ENCODE peak calls at places on chromosomes 2 and 18, in eight cellular contexts. X is nephron progenitor cell, R is fibroblast of mammary gland, V is B cell, A is astrocyte of the spinal cord, N is transverse colon, P is keratinocyte, U is tibial nerve. H is an unnamed sample.

GRCh38 chr2:241904791-241905710 is 35.5 kb downstream of the RTP5 start:
- DNase-seq in X (no peak), R (no peak), V (no peak), A (no peak), N (no peak), P (no peak), U (no peak), H (no peak)

GRCh38 chr18:44900627-44901026 is 219.9 kb downstream of the SETBP1 start:
- DNase-seq in X (no peak), R (no peak), V (no peak), A (no peak), N (no peak), P (no peak), U (no peak), H (no peak)

GRCh38 chr18:54713386-54713785 is 114.9 kb upstream of the RAB27B start:
- DNase-seq in X (no peak), R (no peak), V (no peak), A (no peak), N (no peak), P (no peak), U (no peak), H (no peak)

GRCh38 chr2:64485961-64486360 is 32.0 kb downstream of the LGALSL start:
- DNase-seq in X (no peak), R (peak), V (no peak), A (no peak), N (peak), P (no peak), U (no peak), H (no peak)

GRCh38 chr2:30548386-30548785 is 101.3 kb downstream of the LCLAT1 start:
- DNase-seq in X (no peak), R (no peak), V (no peak), A (no peak), N (no peak), P (no peak), U (no peak), H (no peak)

GRCh38 chr2:56448403-56448998 is 264.7 kb downstream of the CCDC85A start:
- DNase-seq in X (peak), R (no peak), V (no peak), A (no peak), N (peak), P (no peak), U (no peak), H (no peak)

GRCh38 chr18:70234667-70235459 is 29.4 kb upstream of the RTTN start:
- DNase-seq in X (no peak), R (peak), V (no peak), A (no peak), N (no peak), P (no peak), U (no peak), H (no peak)

GRCh38 chr2:230668184-230668938 is 44.3 kb upstream of the CAB39 start:
- DNase-seq in X (peak), R (peak), V (no peak), A (no peak), N (peak), P (no peak), U (no peak), H (peak)

GRCh38 chr2:10900216-10901109 is 11.3 kb upstream of the KCNF1 start:
- DNase-seq in X (no peak), R (no peak), V (no peak), A (no peak), N (peak), P (no peak), U (no peak), H (peak)

GRCh38 chr18:68284236-68284635 is 430.7 kb downstream of the TMX3 start:
- DNase-seq in X (no peak), R (no peak), V (no peak), A (no peak), N (no peak), P (no peak), U (no peak), H (no peak)

GRCh38 chr18:10401489-10401888 is 52.9 kb upstream of the APCDD1 start:
- DNase-seq in X (peak), R (peak), V (no peak), A (no peak), N (no peak), P (no peak), U (no peak), H (no peak)

GRCh38 chr2:54360055-54360792 is 95.9 kb upstream of the SPTBN1 start:
- DNase-seq in X (no peak), R (peak), V (no peak), A (peak), N (no peak), P (no peak), U (peak), H (no peak)

GRCh38 chr2:11071207-11071606 is 84.1 kb upstream of the SLC66A3 start:
- DNase-seq in X (no peak), R (peak), V (no peak), A (no peak), N (peak), P (no peak), U (no peak), H (no peak)

GRCh38 chr18:35827275-35827929 is 145.1 kb upstream of the RMP24 start:
- DNase-seq in X (no peak), R (no peak), V (no peak), A (no peak), N (no peak), P (no peak), U (no peak), H (no peak)

GRCh38 chr2:7725132-7725849 is 808.1 kb downstream of the RNF144A start:
- DNase-seq in X (no peak), R (peak), V (no peak), A (peak), N (no peak), P (no peak), U (no peak), H (no peak)

GRCh38 chr2:14543284-14543683 is 89.2 kb upstream of the LRATD1 start:
- DNase-seq in X (no peak), R (no peak), V (no peak), A (no peak), N (no peak), P (no peak), U (no peak), H (no peak)

GRCh38 chr2:64780041-64780440 is 126.3 kb upstream of the SERTAD2 start:
- DNase-seq in X (no peak), R (no peak), V (no peak), A (no peak), N (no peak), P (no peak), U (no peak), H (no peak)

GRCh38 chr2:205593891-205594290 is 88.4 kb upstream of the NRP2 start:
- DNase-seq in X (no peak), R (peak), V (no peak), A (no peak), N (no peak), P (no peak), U (no peak), H (no peak)

GRCh38 chr2:165357758-165358157 is 111.7 kb upstream of the CSRNP3 start:
- DNase-seq in X (no peak), R (peak), V (no peak), A (peak), N (no peak), P (peak), U (no peak), H (no peak)

GRCh38 chr2:187986392-187987105 is 305.1 kb upstream of the GULP1 start:
- DNase-seq in X (no peak), R (peak), V (no peak), A (peak), N (no peak), P (peak), U (no peak), H (no peak)

GRCh38 chr2:107556038-107556627 is 270.6 kb upstream of the RGPD4 start:
- DNase-seq in X (no peak), R (no peak), V (no peak), A (no peak), N (no peak), P (no peak), U (no peak), H (no peak)

GRCh38 chr2:126655500-126656310 is at the start of gene GYPC:
- DNase-seq in X (peak), R (peak), V (peak), A (peak), N (peak), P (no peak), U (peak), H (peak)

GRCh38 chr2:9473985-9474360 is 378 bp upstream of the IAH1 start:
- DNase-seq in X (peak), R (peak), V (peak), A (peak), N (peak), P (no peak), U (no peak), H (peak)

GRCh38 chr2:64679673-64680425 is 26.1 kb upstream of the SERTAD2 start:
- DNase-seq in X (no peak), R (no peak), V (no peak), A (no peak), N (no peak), P (no peak), U (no peak), H (no peak)

GRCh38 chr2:191247381-191248057 is 2.3 kb downstream of the MYO1B start:
- DNase-seq in X (no peak), R (peak), V (no peak), A (peak), N (no peak), P (peak), U (no peak), H (no peak)

GRCh38 chr18:22789600-22789999 is 143.5 kb upstream of the RBBP8 start:
- DNase-seq in X (no peak), R (no peak), V (no peak), A (peak), N (no peak), P (no peak), U (no peak), H (no peak)

GRCh38 chr2:75155115-75155514 is 44.2 kb downstream of the TACR1 start:
- DNase-seq in X (no peak), R (peak), V (no peak), A (no peak), N (no peak), P (no peak), U (no peak), H (no peak)

GRCh38 chr2:75153221-75153620 is 46.1 kb downstream of the TACR1 start:
- DNase-seq in X (no peak), R (no peak), V (no peak), A (no peak), N (no peak), P (no peak), U (no peak), H (no peak)

GRCh38 chr2:75162897-75163296 is 36.4 kb downstream of the TACR1 start:
- DNase-seq in X (no peak), R (no peak), V (no peak), A (no peak), N (no peak), P (no peak), U (peak), H (no peak)

DNA sequence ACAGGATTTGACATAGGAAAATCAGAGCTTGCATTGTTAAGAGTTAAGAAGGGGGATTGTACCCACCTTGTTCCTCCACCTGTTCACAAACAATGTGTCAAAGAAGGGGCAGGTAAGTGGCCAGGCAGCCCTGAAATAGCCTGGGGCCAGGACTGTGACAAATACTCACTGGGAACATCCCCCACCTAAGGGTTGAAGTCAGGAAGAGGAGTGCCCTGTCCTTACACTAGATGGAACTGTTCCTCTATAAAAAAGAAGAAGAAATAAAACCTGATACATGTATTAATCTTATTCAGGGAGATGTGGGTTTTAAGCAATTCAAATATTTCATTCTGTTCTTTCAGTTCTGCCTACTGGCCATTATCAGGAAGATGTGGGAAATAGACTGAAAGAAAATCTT is 41.9 kb downstream of the TACR1 start:
- DNase-seq in X (no peak), R (peak), V (no peak), A (no peak), N (no peak), P (no peak), U (no peak), H (peak)
- TF ChIP-seq CTCF in X (no peak), R (peak), V (no peak), A (peak), N (no peak), P (peak), U (no peak), H (peak)

DNA sequence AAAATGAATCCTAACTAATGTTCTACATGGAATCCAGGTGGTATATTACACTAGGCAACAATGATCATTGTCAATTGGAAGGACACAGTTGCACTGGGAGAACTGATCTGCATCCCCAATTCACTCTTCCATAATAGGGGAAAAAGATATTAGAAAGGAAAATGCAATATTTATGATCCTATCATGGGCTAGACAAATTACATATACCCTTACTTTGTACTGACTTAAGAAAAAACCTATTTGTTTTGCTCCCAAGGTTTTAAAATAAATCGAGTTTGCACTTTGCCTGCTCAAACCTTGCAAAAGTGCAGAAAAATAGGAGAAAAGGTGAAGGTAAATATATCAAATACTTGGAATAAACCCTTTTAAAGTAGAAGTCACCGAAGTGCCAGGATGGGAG is 11.0 kb upstream of the PAX3 start:
- DNase-seq in X (no peak), R (no peak), V (no peak), A (no peak), N (no peak), P (no peak), U (no peak), H (no peak)
- TF ChIP-seq CTCF in X (no peak), R (no peak), V (no peak), A (no peak), N (no peak), P (no peak), U (no peak), H (no peak)

GRCh38 chr2:16900405-16901025 is 234.9 kb upstream of the CYRIA start:
- DNase-seq in X (peak), R (no peak), V (peak), A (no peak), N (no peak), P (no peak), U (no peak), H (no peak)
- TF ChIP-seq CTCF in X (peak), R (peak), V (peak), A (peak), N (peak), P (peak), U (peak), H (peak)

DNA sequence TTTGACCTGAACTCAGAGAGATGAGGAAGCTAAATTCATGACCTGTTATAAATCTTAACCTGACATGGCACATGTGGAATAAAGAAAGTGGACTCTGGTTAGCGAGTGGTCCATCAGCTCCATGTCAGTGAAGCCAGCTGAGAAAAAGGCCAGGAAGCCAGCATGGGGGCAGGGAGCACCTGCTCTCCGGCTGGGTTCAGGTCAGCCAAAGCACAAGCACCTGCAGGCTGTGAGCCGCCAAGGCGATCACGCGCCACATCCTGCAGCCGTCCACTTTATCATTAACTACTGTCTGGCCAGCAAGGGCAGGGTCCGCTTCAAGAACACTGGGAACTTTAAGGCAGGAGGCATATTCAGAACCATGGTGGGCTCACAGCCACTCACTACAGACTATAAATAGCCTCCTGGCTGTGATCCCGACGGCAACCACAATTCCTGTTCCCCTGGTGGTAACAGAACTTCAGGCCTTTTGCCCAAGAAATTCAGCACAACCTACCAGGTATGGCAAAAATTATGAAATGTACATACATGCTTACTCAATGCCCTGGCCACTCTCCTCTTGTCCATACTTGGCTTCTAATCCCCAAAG is 35.5 kb downstream of the ACVR1 start:
- DNase-seq in X (no peak), R (peak), V (no peak), A (peak), N (no peak), P (no peak), U (no peak), H (no peak)
- TF ChIP-seq CTCF in X (no peak), R (no peak), V (no peak), A (peak), N (no peak), P (no peak), U (no peak), H (no peak)